ENCODE peak calls at places on chromosomes 3 and 15, in nine cellular contexts. X is spleen, L is transverse colon, S is GM10248, J is progenitor cell of endocrine pancreas, N is brain microvascular endothelial cell, E is GM06990, Y is GM13977, Z is omental fat pad. R is an unnamed sample.

GRCh38 chr15:92097473-92098178 is 244.1 kb downstream of the SLCO3A1 start:
- DNase-seq in X (no peak), Y (peak; percentile 68), E (no peak), N (peak; percentile 15), S (peak; percentile 70), L (peak; percentile 46), J (peak; percentile 51), Z (no peak), R (no peak)

GRCh38 chr3:42535981-42536784 is 33.7 kb downstream of the VIPR1 start:
- DNase-seq in L (peak; percentile 61), N (peak; percentile 29), E (no peak), X (peak; percentile 69), Z (no peak), S (peak; percentile 59), Y (peak; percentile 73), J (no peak), R (no peak)

GRCh38 chr3:44894485-44894884 is 20.1 kb downstream of the TGM4 start:
- DNase-seq in J (no peak), Y (no peak), L (no peak), X (no peak), E (no peak), S (no peak), N (no peak), Z (no peak), R (no peak)

GRCh38 chr15:73947651-73948050 is 21.4 kb downstream of the LOXL1 start:
- DNase-seq in Z (no peak), N (no peak), X (peak; percentile 60), S (no peak), L (no peak), E (no peak), Y (no peak), J (no peak), R (no peak)

GRCh38 chr3:108218811-108219210 is 3.4 kb downstream of the IFT57 start:
- DNase-seq in S (no peak), X (no peak), E (no peak), Y (no peak), Z (no peak), N (no peak), J (no peak), L (no peak), R (no peak)

GRCh38 chr3:45943207-45943846 is at the start of gene CXCR6:
- DNase-seq in E (no peak), Z (no peak), L (peak; percentile 19), X (no peak), S (no peak), N (no peak), Y (no peak), J (no peak), R (no peak)

GRCh38 chr15:64004582-64004981 is 41.7 kb downstream of the DAPK2 start:
- DNase-seq in J (no peak), S (no peak), E (no peak), L (peak; percentile 80), X (no peak), Y (no peak), N (no peak), Z (no peak), R (no peak)

GRCh38 chr15:62643571-62643970 is 399.0 kb upstream of the TPM1 start:
- DNase-seq in Z (no peak), N (no peak), E (no peak), J (no peak), S (no peak), Y (no peak), X (no peak), L (no peak), R (no peak)

GRCh38 chr15:63615935-63616334 is 18.7 kb downstream of the FBXL22 start:
- DNase-seq in X (no peak), Y (no peak), E (no peak), J (no peak), L (no peak), N (no peak), Z (no peak), S (no peak), R (no peak)

DNA sequence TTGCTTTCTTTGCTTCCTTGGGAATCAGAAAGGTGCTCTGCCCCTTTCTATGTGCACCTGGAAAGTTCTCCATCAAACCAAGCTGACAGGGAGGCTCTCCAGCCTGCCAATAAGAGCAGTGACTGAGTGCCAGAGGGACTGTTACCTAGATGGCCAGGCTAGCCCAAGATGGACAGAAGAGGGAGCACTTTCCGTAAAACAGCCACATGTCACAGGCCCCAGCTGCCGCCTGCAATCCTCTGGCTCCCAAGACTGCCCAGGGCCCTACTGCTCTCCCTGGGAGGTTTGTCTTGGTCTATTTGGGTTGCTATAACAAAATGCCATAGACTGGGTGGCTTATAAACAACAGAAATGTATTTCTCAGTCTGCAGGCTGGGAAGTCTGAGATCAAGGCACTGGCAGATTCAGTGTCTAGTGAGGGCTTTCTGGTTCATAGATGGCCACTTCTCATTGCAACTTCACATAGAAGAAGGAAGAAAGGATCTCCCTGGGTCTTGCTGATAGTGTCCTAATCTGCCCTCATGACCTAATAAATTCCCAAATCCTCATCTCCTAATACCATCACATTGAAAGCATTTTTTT is 72.3 kb downstream of the TAMM41 start:
- DNase-seq in N (peak; percentile 55), J (peak; percentile 23), X (no peak), Y (no peak), E (no peak), Z (no peak), S (no peak), L (peak; percentile 45), R (no peak)
- TF ChIP-seq CTCF in N (peak; percentile 81), J (peak; percentile 63), X (no peak), Y (no peak), E (peak; percentile 33), Z (no peak), S (no peak), L (peak; percentile 45), R (no peak)

GRCh38 chr3:183254816-183255730 is 2.0 kb downstream of the B3GNT5 start:
- DNase-seq in S (no peak), E (no peak), L (no peak), Z (no peak), X (no peak), J (no peak), Y (no peak), N (no peak), R (no peak)

GRCh38 chr3:183252108-183252782 is 808 bp upstream of the B3GNT5 start:
- DNase-seq in S (no peak), Y (no peak), Z (no peak), E (no peak), L (no peak), J (no peak), X (no peak), N (no peak), R (no peak)

GRCh38 chr3:183253364-183253960 is 409 bp downstream of the B3GNT5 start:
- DNase-seq in Y (peak; percentile 47), Z (no peak), J (peak; percentile 13), N (peak; percentile 53), X (peak; percentile 93), E (peak; percentile 22), S (peak; percentile 24), L (peak; percentile 68), R (no peak)

GRCh38 chr3:183252973-183253363 is at the start of gene B3GNT5:
- DNase-seq in L (peak; percentile 90), N (no peak), X (peak; percentile 81), Z (no peak), Y (no peak), S (no peak), E (no peak), J (peak; percentile 35), R (no peak)

GRCh38 chr3:183253961-183254815 is 1.1 kb downstream of the B3GNT5 start:
- DNase-seq in X (peak; percentile 89), Y (peak; percentile 56), N (no peak), L (peak; percentile 45), S (peak; percentile 41), Z (no peak), E (peak; percentile 7), J (peak; percentile 55), R (no peak)
- TF ChIP-seq CTCF in X (no peak), Y (peak; percentile 40), N (no peak), L (no peak), S (peak; percentile 21), Z (no peak), E (no peak), J (peak; percentile 26), R (no peak)

GRCh38 chr3:117059054-117059989 is 349.7 kb downstream of the TUSC7 start:
- DNase-seq in Y (no peak), S (no peak), N (no peak), L (no peak), X (no peak), E (no peak), Z (no peak), J (no peak), R (no peak)
- TF ChIP-seq CTCF in Y (peak; percentile 35), S (peak; percentile 11), N (peak; percentile 27), L (peak; percentile 42), X (no peak), E (peak; percentile 22), Z (no peak), J (peak; percentile 73), R (peak; percentile 14)

GRCh38 chr3:169060037-169060436 is 603.5 kb downstream of the MECOM start:
- DNase-seq in Y (no peak), J (no peak), N (no peak), X (no peak), L (no peak), Z (no peak), S (no peak), E (no peak), R (no peak)
- TF ChIP-seq CTCF in Y (no peak), J (no peak), N (peak; percentile 36), X (no peak), L (no peak), Z (no peak), S (no peak), E (no peak), R (no peak)

DNA sequence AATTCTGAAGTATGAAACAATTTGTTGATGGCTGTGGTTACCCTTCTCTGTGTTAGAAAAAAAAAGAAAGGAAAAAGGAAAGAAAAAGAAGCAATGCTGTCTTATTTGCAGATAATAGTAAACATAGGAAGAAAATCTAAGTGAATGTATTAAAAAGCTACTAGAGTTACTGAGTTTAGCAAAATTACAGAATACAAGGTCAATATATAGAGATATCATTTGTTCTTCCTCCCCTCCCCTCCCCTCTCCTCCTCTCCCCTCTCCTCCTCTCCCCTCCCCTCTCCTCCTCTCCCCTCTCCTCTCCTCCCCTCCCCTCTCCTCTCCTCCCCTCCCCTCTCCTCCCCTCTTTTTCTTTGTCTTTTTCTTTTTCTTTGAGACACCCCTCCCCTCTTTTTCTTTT is 69.1 kb downstream of the ANP32A start:
- DNase-seq in E (no peak), L (no peak), N (no peak), J (no peak), X (no peak), S (no peak), Y (no peak), Z (no peak), R (no peak)
- TF ChIP-seq CTCF in E (no peak), L (no peak), N (no peak), J (no peak), X (no peak), S (no peak), Y (no peak), Z (no peak), R (no peak)

GRCh38 chr15:71575474-71576045 is 234.8 kb upstream of the NR2E3 start:
- DNase-seq in E (no peak), S (no peak), X (no peak), Z (no peak), Y (peak; percentile 21), L (no peak), J (no peak), N (no peak), R (no peak)
- TF ChIP-seq CTCF in E (peak; percentile 69), S (peak; percentile 39), X (no peak), Z (no peak), Y (peak; percentile 39), L (peak; percentile 43), J (peak; percentile 47), N (peak; percentile 51), R (peak; percentile 50)

R was measured in GM12864.